ENCODE peak calls at places on chromosome 18, in four cellular contexts. Q is fibroblast of lung; Z is MM.1S; B is stimulated activated CD4-positive, alpha-beta T cell treated with anti-CD3 and anti-CD28 coated beads, Interleukin-4, amount 100 ng/mL, for 1 hour. H is an unnamed sample.
A peak's percentile ranks its signal among the peaks of the same experiment; 100 is the strongest.

GRCh38 chr18:76494541-76495403 is at the start of gene ZNF516:
- DNase-seq in Q (peak; percentile 44), Z (no peak), B (peak; percentile 44), H (peak; percentile 65)

GRCh38 chr18:59267511-59268126 is 5.6 kb downstream of the RAX start:
- DNase-seq in Q (no peak), Z (no peak), B (no peak), H (no peak)

GRCh38 chr18:76426738-76427305 is 68.2 kb downstream of the ZNF516 start:
- DNase-seq in Q (peak; percentile 19), Z (no peak), B (no peak), H (no peak)

GRCh38 chr18:50266248-50266704 is at the start of gene CFAP53:
- DNase-seq in Q (peak; percentile 91), Z (peak; percentile 91), B (peak; percentile 81), H (peak; percentile 95)

GRCh38 chr18:59715445-59715844 is 18.2 kb upstream of the CCBE1 start:
- DNase-seq in Q (peak; percentile 51), Z (no peak), B (no peak), H (no peak)

GRCh38 chr18:54257015-54257414 is 12.3 kb upstream of the POLI start:
- DNase-seq in Q (no peak), Z (no peak), B (no peak), H (no peak)

GRCh38 chr18:55013086-55013485 is 53.8 kb upstream of the CCDC68 start:
- DNase-seq in Q (peak; percentile 54), Z (no peak), B (no peak), H (no peak)

GRCh38 chr18:63285332-63285731 is 34.2 kb downstream of the BCL2 start:
- DNase-seq in Q (no peak), Z (no peak), B (no peak), H (peak; percentile 79)

GRCh38 chr18:79889569-79889968 is 61.9 kb downstream of the SLC66A2 start:
- DNase-seq in Q (no peak), Z (no peak), B (no peak), H (no peak)

GRCh38 chr18:49500136-49500921 is 13.3 kb upstream of the C18orf32 start:
- DNase-seq in Q (no peak), Z (no peak), B (no peak), H (no peak)

GRCh38 chr18:5604778-5605177 is 61.0 kb upstream of the EPB41L3 start:
- DNase-seq in Q (no peak), Z (no peak), B (no peak), H (peak; percentile 13)

GRCh38 chr18:73923866-73924265 is 223.8 kb downstream of the FBXO15 start:
- DNase-seq in Q (peak; percentile 13), Z (no peak), B (no peak), H (no peak)

GRCh38 chr18:21257383-21257782 is 15.4 kb downstream of the GREB1L start:
- DNase-seq in Q (peak; percentile 83), Z (no peak), B (no peak), H (no peak)

GRCh38 chr18:58046087-58046793 is 2.2 kb downstream of the NEDD4L start:
- DNase-seq in Q (peak; percentile 21), Z (no peak), B (no peak), H (no peak)

GRCh38 chr18:3867768-3868445 is 417.9 kb downstream of the TGIF1 start:
- DNase-seq in Q (peak; percentile 17), Z (no peak), B (no peak), H (no peak)

GRCh38 chr18:3816601-3817363 is 366.8 kb downstream of the TGIF1 start:
- DNase-seq in Q (peak; percentile 95), Z (no peak), B (no peak), H (no peak)

GRCh38 chr18:54558609-54559585 is 32.1 kb upstream of the DYNAP start:
- DNase-seq in Q (peak; percentile 3), Z (peak; percentile 37), B (no peak), H (peak; percentile 42)

GRCh38 chr18:59911600-59911999 is 11.8 kb downstream of the PMAIP1 start:
- DNase-seq in Q (no peak), Z (no peak), B (no peak), H (no peak)

GRCh38 chr18:10928971-10929373 is 220.4 kb downstream of the PIEZO2 start:
- DNase-seq in Q (peak; percentile 92), Z (peak; percentile 16), B (no peak), H (peak; percentile 91)

GRCh38 chr18:58005036-58005435 is 39.0 kb upstream of the NEDD4L start:
- DNase-seq in Q (peak; percentile 69), Z (no peak), B (no peak), H (no peak)